ENCODE peak calls at places on chromosomes 11 and 22, in five cellular contexts. Q is WTC11, L is GM23338, Z is K562, R is GM12878. G is an unnamed sample.

GRCh38 chr22:21688706-21689381 is 23.0 kb downstream of the PPIL2 start:
- DNase-seq in L (no peak), Z (peak; percentile 62), R (no peak), Q (no peak), G (no peak)

GRCh38 chr22:46781291-46781690 is 18.8 kb downstream of the TBC1D22A start:
- DNase-seq in Q (no peak), R (no peak), L (no peak), Z (no peak), G (no peak)

GRCh38 chr11:5528495-5528894 is 12.0 kb upstream of the UBQLNL start:
- DNase-seq in L (no peak), R (no peak), Q (no peak), Z (no peak), G (no peak)

GRCh38 chr22:49866134-49866533 is 12.5 kb downstream of the ZBED4 start:
- DNase-seq in R (no peak), L (no peak), Z (no peak), Q (no peak), G (no peak)

GRCh38 chr11:86706341-86707131 is 34.1 kb upstream of the ME3 start:
- DNase-seq in R (no peak), Q (no peak), Z (no peak), L (no peak), G (peak; percentile 77)

GRCh38 chr11:85779956-85780640 is 30.8 kb downstream of the SYTL2 start:
- DNase-seq in R (no peak), L (no peak), Z (no peak), Q (no peak), G (no peak)

GRCh38 chr11:33258631-33259184 is 1.5 kb downstream of the HIPK3 start:
- DNase-seq in L (no peak), Z (no peak), Q (no peak), R (no peak), G (peak; percentile 53)

GRCh38 chr11:15603208-15603607 is 488.5 kb downstream of the INSC start:
- DNase-seq in L (no peak), Z (no peak), Q (no peak), R (no peak), G (no peak)

GRCh38 chr11:94786264-94787126 is 18.3 kb downstream of the AMOTL1 start:
- DNase-seq in Z (peak; percentile 33), R (no peak), L (peak; percentile 69), Q (peak; percentile 51), G (peak; percentile 16)

GRCh38 chr22:24008022-24008283 is 2.7 kb upstream of the GSTT4 start:
- DNase-seq in L (no peak), R (no peak), Q (no peak), Z (no peak), G (no peak)

GRCh38 chr11:490930-491260 is 16.1 kb downstream of the RNH1 start:
- DNase-seq in Z (no peak), L (no peak), R (no peak), Q (no peak), G (no peak)

GRCh38 chr11:130159139-130159538 is 443 bp upstream of the ST14 start:
- DNase-seq in R (no peak), Q (no peak), Z (no peak), L (peak; percentile 19), G (no peak)

GRCh38 chr11:20275987-20276660 is 87.4 kb upstream of the HTATIP2 start:
- DNase-seq in Z (no peak), R (no peak), Q (no peak), L (no peak), G (no peak)

GRCh38 chr11:66070604-66071325 is 693 bp downstream of the PACS1 start:
- DNase-seq in Q (peak; percentile 45), L (peak; percentile 56), R (no peak), Z (peak; percentile 74), G (no peak)

GRCh38 chr22:35109613-35110012 is 43.7 kb downstream of the ISX start:
- DNase-seq in L (no peak), Z (no peak), Q (no peak), R (no peak), G (no peak)

GRCh38 chr11:64580387-64580786 is 10.6 kb upstream of the SLC22A12 start:
- DNase-seq in L (no peak), Q (no peak), R (no peak), Z (no peak), G (no peak)

GRCh38 chr11:48007677-48008076 is 27.3 kb downstream of the PTPRJ start:
- DNase-seq in Z (no peak), Q (no peak), L (no peak), R (no peak), G (no peak)

GRCh38 chr11:1192741-1193325 is 30.0 kb upstream of the MUC5B start:
- DNase-seq in R (no peak), Z (no peak), L (no peak), Q (peak; percentile 9), G (no peak)

GRCh38 chr11:131691558-131692041 is 321.2 kb downstream of the NTM start:
- DNase-seq in Q (peak; percentile 72), L (peak; percentile 80), Z (peak; percentile 82), R (no peak), G (no peak)

GRCh38 chr11:14583252-14584105 is 60.1 kb upstream of the PDE3B start:
- DNase-seq in Z (no peak), R (no peak), L (no peak), Q (no peak), G (peak; percentile 85)

GRCh38 chr11:22787565-22788162 is 41.9 kb downstream of the SVIP start:
- DNase-seq in Q (no peak), Z (peak; percentile 29), R (no peak), L (peak; percentile 81), G (peak; percentile 45)

GRCh38 chr22:28600546-28601143 is 79.0 kb downstream of the TTC28 start:
- DNase-seq in R (no peak), L (peak; percentile 78), Q (no peak), Z (peak; percentile 21), G (peak; percentile 53)

GRCh38 chr22:21761086-21761485 is 25.5 kb upstream of the YPEL1 start:
- DNase-seq in R (no peak), Z (no peak), L (no peak), Q (no peak), G (no peak)

GRCh38 chr11:108786281-108786990 is 121.6 kb downstream of the DDX10 start:
- DNase-seq in R (no peak), L (no peak), Q (no peak), Z (no peak), G (no peak)

GRCh38 chr11:19577849-19578619 is 134.6 kb upstream of the NAV2 start:
- DNase-seq in L (no peak), Z (no peak), Q (no peak), R (no peak), G (no peak)

GRCh38 chr11:122478986-122479385 is 176.5 kb upstream of the UBASH3B start:
- DNase-seq in R (no peak), Z (no peak), Q (no peak), L (no peak), G (no peak)

DNA sequence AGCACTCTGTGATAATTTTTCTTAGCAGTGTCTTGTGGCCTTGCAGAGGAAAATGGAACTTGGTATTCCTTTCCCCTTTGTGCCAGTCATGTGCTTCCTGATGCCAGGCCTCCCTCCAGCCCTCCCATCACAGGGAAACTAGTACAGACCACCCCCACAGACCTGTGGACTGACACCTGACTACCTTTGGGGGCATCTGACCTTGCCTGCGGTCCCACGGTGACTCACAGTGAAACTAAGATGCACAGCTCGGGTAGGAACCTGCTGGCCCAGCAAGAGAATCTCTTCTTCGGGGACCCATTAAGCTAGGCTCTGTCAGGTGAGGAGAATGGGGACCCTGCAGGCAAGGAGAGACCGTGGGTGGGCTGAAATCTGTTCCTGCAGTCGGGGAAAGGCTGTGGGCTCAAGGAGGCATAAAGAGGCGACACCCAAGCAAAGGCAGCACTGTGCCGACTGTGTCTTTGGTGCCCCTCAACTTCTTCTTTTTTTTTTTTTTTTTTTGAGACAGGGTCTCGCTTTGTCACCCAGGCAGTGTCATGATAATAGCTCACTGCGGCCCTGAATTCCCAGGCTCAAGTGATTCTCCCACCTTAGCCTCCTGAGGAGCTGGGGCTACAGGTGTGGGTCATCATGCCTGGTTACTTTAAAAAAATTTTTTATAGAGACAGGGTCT is 20.9 kb upstream of the PEX26 start:
- DNase-seq in R (peak; percentile 56), L (no peak), Q (no peak), Z (no peak), G (no peak)
- TF ChIP-seq CREB1 in R (peak; percentile 6), L (no peak), Q (no peak), Z (no peak), G (no peak)

DNA sequence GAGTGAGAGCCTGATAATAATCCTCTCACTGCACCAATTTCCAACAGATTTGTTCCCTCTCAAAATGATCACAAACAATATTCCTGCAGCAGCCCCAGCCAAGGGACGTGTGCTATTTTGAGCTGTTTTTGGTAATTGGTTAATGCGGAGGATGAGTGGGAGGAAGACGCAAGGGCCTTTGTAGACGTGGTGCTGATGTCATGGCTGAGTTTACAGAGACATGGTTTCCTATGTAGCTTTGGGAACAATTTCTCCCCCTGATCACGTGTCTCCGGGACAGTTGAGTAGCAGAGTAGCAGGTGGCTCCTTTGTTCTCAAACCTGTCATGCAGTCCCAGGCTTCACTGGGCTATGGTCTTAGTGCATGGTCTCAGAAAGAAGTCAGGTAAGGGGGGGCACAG is 183.2 kb upstream of the NECTIN1 start:
- DNase-seq in R (no peak), Q (no peak), L (no peak), Z (no peak), G (no peak)
- TF ChIP-seq CREB1 in R (no peak), Q (no peak), L (no peak), Z (no peak), G (no peak)

GRCh38 chr22:20239063-20239950 is 28.8 kb downstream of the RTN4R start:
- DNase-seq in R (no peak), L (no peak), Z (peak; percentile 87), Q (no peak), G (no peak)
- TF ChIP-seq CREB1 in R (no peak), L (no peak), Z (no peak), Q (no peak), G (no peak)

DNA sequence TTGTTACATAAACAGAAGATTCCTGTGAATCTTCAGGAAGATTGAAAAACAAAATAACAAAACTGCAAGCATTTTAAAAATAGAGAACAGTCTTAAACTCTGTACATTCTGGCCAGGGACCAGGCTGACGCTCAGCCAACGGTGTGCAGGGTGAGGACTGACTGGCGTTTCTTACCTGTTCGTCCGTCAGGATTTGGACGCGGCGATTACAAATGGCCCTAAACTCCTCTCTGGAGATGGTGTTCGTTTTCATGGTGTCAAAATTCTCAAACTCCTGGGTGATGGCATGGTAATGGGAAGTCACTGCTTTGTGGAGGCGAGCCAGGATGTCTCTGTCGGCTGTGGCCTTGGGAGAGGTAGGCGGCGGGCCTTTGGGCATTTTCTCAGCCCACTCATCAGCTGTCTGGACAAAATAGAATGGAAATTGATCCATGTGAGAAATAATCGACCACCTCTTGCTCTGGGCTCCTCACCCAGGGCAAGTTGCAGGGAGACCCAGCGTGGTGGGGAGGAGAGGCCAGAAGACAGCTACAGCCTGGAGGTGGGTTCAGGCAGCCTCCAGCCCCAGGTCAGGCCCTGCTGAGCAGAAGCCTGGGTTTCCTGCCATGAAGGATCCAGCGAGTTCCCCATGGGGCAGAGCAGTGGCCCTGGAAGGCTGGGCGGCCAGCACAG is 143.0 kb downstream of the MPPED1 start:
- DNase-seq in Q (no peak), R (no peak), Z (no peak), L (no peak), G (no peak)
- TF ChIP-seq CREB1 in Q (no peak), R (no peak), Z (no peak), L (no peak), G (no peak)

GRCh38 chr22:40661661-40662060 is 17.6 kb upstream of the MCHR1 start:
- DNase-seq in Q (no peak), R (no peak), L (no peak), Z (no peak), G (no peak)
- TF ChIP-seq CREB1 in Q (no peak), R (no peak), L (no peak), Z (no peak), G (no peak)

G was measured in HepG2.